ENCODE peak calls at places on chromosomes 16 and 17, in five cellular contexts. N, K, T, I and B are unnamed samples.

GRCh38 chr17:52648995-52649394 is 490.5 kb upstream of the CA10 start:
- DNase-seq in N (no peak), K (no peak), T (no peak), I (no peak), B (peak; percentile 6)

GRCh38 chr17:39963826-39964225 is 1.0 kb downstream of the GSDMA start:
- DNase-seq in N (no peak), K (no peak), T (peak; percentile 7), I (no peak), B (no peak)

GRCh38 chr17:28763804-28764266 is 20.0 kb downstream of the TRAF4 start:
- DNase-seq in N (peak; percentile 82), K (peak; percentile 94), T (peak; percentile 67), I (peak; percentile 83), B (peak; percentile 85)

GRCh38 chr16:74449470-74449869 is 28.2 kb upstream of the CLEC18B start:
- DNase-seq in N (no peak), K (peak; percentile 43), T (no peak), I (no peak), B (no peak)

GRCh38 chr17:79840204-79840988 is 1.2 kb upstream of the CBX4 start:
- DNase-seq in N (peak; percentile 76), K (peak; percentile 88), T (no peak), I (peak; percentile 75), B (peak; percentile 50)

GRCh38 chr17:60327870-60328362 is 64.0 kb downstream of the USP32 start:
- DNase-seq in N (no peak), K (no peak), T (no peak), I (no peak), B (no peak)

GRCh38 chr17:8831234-8831849 is 32.2 kb upstream of the MFSD6L start:
- DNase-seq in N (no peak), K (no peak), T (no peak), I (no peak), B (no peak)

GRCh38 chr16:30758988-30759461 is 2.8 kb downstream of the CFAP119 start:
- DNase-seq in N (no peak), K (no peak), T (no peak), I (no peak), B (no peak)

GRCh38 chr17:40483679-40484078 is 17.7 kb downstream of the TNS4 start:
- DNase-seq in N (no peak), K (no peak), T (no peak), I (no peak), B (peak; percentile 48)

GRCh38 chr17:30477083-30477757 is at the start of gene GOSR1:
- DNase-seq in N (peak; percentile 98), K (peak; percentile 99), T (peak; percentile 81), I (peak; percentile 96), B (peak; percentile 99)

GRCh38 chr17:15169676-15170075 is 95.5 kb downstream of the PMP22 start:
- DNase-seq in N (no peak), K (no peak), T (no peak), I (no peak), B (peak; percentile 8)

GRCh38 chr17:71427801-71428200 is 693.0 kb upstream of the SOX9 start:
- DNase-seq in N (no peak), K (peak; percentile 29), T (no peak), I (no peak), B (no peak)

GRCh38 chr16:77723108-77723514 is 797 bp downstream of the NUDT7 start:
- DNase-seq in N (no peak), K (peak; percentile 33), T (no peak), I (peak; percentile 90), B (peak; percentile 67)

GRCh38 chr17:63189930-63190329 is 223.9 kb downstream of the TANC2 start:
- DNase-seq in N (no peak), K (no peak), T (no peak), I (no peak), B (no peak)

GRCh38 chr17:79211061-79211770 is 136.6 kb downstream of the ENGASE start:
- DNase-seq in N (no peak), K (no peak), T (no peak), I (no peak), B (peak; percentile 82)